ENCODE peak calls at places on chromosomes 6 and 20, in five cellular contexts. L, T, Q, A and K are unnamed samples. For H3K4me1, the result is how much of the 10 kb centered on the place peaks cover.

GRCh38 chr6:139982652-139983051 is 608.2 kb upstream of the CITED2 start:
- DNase-seq in L (no peak), T (peak), Q (no peak), A (no peak), K (peak)

GRCh38 chr6:13710552-13711383 is 867 bp downstream of the RANBP9 start:
- DNase-seq in L (peak), T (no peak), Q (no peak), A (peak), K (peak)

GRCh38 chr6:86563197-86563596 is 374.1 kb upstream of the HTR1E start:
- DNase-seq in L (no peak), T (no peak), Q (no peak), A (no peak), K (no peak)

GRCh38 chr6:68343901-68344300 is 291.2 kb upstream of the ADGRB3 start:
- DNase-seq in L (no peak), T (peak), Q (peak), A (no peak), K (peak)

GRCh38 chr6:130161627-130162404 is 60.9 kb downstream of the SAMD3 start:
- DNase-seq in L (peak), T (peak), Q (no peak), A (no peak), K (no peak)

GRCh38 chr6:7647504-7647903 is 57.5 kb downstream of the SNRNP48 start:
- DNase-seq in L (no peak), T (no peak), Q (no peak), A (no peak), K (no peak)

GRCh38 chr6:140736227-140736626 is 1361.8 kb upstream of the CITED2 start:
- DNase-seq in L (no peak), T (no peak), Q (no peak), A (no peak), K (no peak)

GRCh38 chr6:144378437-144378836 is 93.3 kb downstream of the UTRN start:
- DNase-seq in L (no peak), T (peak), Q (no peak), A (no peak), K (no peak)

GRCh38 chr6:113690255-113690956 is 166.7 kb upstream of the MARCKS start:
- DNase-seq in L (no peak), T (peak), Q (peak), A (no peak), K (no peak)

GRCh38 chr20:21184810-21185209 is 58.9 kb downstream of the KIZ start:
- DNase-seq in L (no peak), T (peak), Q (no peak), A (no peak), K (no peak)

GRCh38 chr20:45969712-45970634 is 2.0 kb downstream of the ZNF335 start:
- DNase-seq in L (no peak), T (peak), Q (peak), A (no peak), K (peak)

GRCh38 chr20:62933966-62934365 is 4.0 kb upstream of the GID8 start:
- DNase-seq in L (no peak), T (no peak), Q (no peak), A (no peak), K (no peak)

GRCh38 chr6:98716341-98716740 is 118.0 kb upstream of the POU3F2 start:
- DNase-seq in L (no peak), T (no peak), Q (no peak), A (no peak), K (peak)

GRCh38 chr20:50645253-50646068 is 45.9 kb downstream of the RIPOR3 start:
- DNase-seq in L (peak), T (peak), Q (peak), A (peak), K (peak)

GRCh38 chr6:150732765-150733539 is 132.6 kb upstream of the MTHFD1L start:
- DNase-seq in L (no peak), T (no peak), Q (no peak), A (no peak), K (no peak)

GRCh38 chr6:74805841-74806696 is 399.8 kb downstream of the COL12A1 start:
- DNase-seq in L (no peak), T (no peak), Q (no peak), A (no peak), K (no peak)

GRCh38 chr6:121965739-121966138 is 433.7 kb upstream of the HSF2 start:
- DNase-seq in L (peak), T (no peak), Q (no peak), A (no peak), K (no peak)

GRCh38 chr6:30074331-30075093 is 1.1 kb downstream of the RNF39 start:
- DNase-seq in L (no peak), T (peak), Q (no peak), A (peak), K (no peak)

GRCh38 chr6:32692019-32692418 is 25.6 kb upstream of the HLA-DQB1 start:
- DNase-seq in L (peak), T (no peak), Q (no peak), A (no peak), K (peak)

GRCh38 chr6:16305788-16306187 is 67.4 kb downstream of the GMPR start:
- DNase-seq in L (no peak), T (no peak), Q (no peak), A (no peak), K (no peak)

GRCh38 chr20:62642666-62643520 is 590 bp downstream of the SLCO4A1 start:
- DNase-seq in L (no peak), T (peak), Q (no peak), A (peak), K (peak)

GRCh38 chr20:64121586-64121985 is 14.2 kb upstream of the NPBWR2 start:
- DNase-seq in L (no peak), T (no peak), Q (no peak), A (peak), K (no peak)

GRCh38 chr6:109300874-109301273 is 81.4 kb downstream of the CD164 start:
- DNase-seq in L (no peak), T (no peak), Q (no peak), A (no peak), K (no peak)

GRCh38 chr20:49579874-49580817 is 12.2 kb upstream of the PTGIS start:
- DNase-seq in L (peak), T (peak), Q (no peak), A (no peak), K (no peak)

GRCh38 chr20:50385733-50386640 is 124.2 kb upstream of the PTPN1 start:
- DNase-seq in L (no peak), T (peak), Q (no peak), A (no peak), K (no peak)

GRCh38 chr20:5667703-5668528 is 82.3 kb upstream of the SHLD1 start:
- DNase-seq in L (no peak), T (peak), Q (no peak), A (no peak), K (no peak)

GRCh38 chr6:129659167-129659566 is 50.8 kb downstream of the ARHGAP18 start:
- DNase-seq in L (no peak), T (no peak), Q (no peak), A (no peak), K (no peak)

GRCh38 chr6:56637640-56638039 is 5.0 kb downstream of the DST start:
- DNase-seq in L (no peak), T (peak), Q (peak), A (no peak), K (peak)

GRCh38 chr6:140124498-140124897 is 750.0 kb upstream of the CITED2 start:
- DNase-seq in L (no peak), T (no peak), Q (no peak), A (no peak), K (no peak)

GRCh38 chr6:34950849-34951248 is 61.8 kb downstream of the ANKS1A start:
- DNase-seq in L (no peak), T (no peak), Q (no peak), A (no peak), K (peak)

GRCh38 chr6:34951741-34952140 is 62.7 kb downstream of the ANKS1A start:
- DNase-seq in L (no peak), T (no peak), Q (no peak), A (no peak), K (peak)

GRCh38 chr6:34955447-34955846 is 66.4 kb downstream of the ANKS1A start:
- DNase-seq in L (no peak), T (no peak), Q (no peak), A (no peak), K (no peak)

GRCh38 chr6:34957184-34957904 is 68.3 kb downstream of the ANKS1A start:
- DNase-seq in L (no peak), T (no peak), Q (no peak), A (no peak), K (no peak)

GRCh38 chr6:34953084-34954025 is 64.3 kb downstream of the ANKS1A start:
- DNase-seq in L (no peak), T (peak), Q (peak), A (no peak), K (no peak)
- H3K4me1 ChIP-seq in L (under half), T (under half), Q (under half), A (under half), K (under half)

GRCh38 chr6:42241915-42242314 is 24.3 kb upstream of the MRPS10 start:
- DNase-seq in L (no peak), T (no peak), Q (no peak), A (no peak), K (no peak)
- TF ChIP-seq CTCF in L (no peak), T (no peak), Q (no peak), A (no peak), K (no peak)

GRCh38 chr6:35651244-35651643 is 37.5 kb downstream of the FKBP5 start:
- DNase-seq in L (no peak), T (no peak), Q (no peak), A (no peak), K (no peak)
- H3K4me1 ChIP-seq in L (under half), T (under half), Q (under half), A (under half), K (under half)

DNA sequence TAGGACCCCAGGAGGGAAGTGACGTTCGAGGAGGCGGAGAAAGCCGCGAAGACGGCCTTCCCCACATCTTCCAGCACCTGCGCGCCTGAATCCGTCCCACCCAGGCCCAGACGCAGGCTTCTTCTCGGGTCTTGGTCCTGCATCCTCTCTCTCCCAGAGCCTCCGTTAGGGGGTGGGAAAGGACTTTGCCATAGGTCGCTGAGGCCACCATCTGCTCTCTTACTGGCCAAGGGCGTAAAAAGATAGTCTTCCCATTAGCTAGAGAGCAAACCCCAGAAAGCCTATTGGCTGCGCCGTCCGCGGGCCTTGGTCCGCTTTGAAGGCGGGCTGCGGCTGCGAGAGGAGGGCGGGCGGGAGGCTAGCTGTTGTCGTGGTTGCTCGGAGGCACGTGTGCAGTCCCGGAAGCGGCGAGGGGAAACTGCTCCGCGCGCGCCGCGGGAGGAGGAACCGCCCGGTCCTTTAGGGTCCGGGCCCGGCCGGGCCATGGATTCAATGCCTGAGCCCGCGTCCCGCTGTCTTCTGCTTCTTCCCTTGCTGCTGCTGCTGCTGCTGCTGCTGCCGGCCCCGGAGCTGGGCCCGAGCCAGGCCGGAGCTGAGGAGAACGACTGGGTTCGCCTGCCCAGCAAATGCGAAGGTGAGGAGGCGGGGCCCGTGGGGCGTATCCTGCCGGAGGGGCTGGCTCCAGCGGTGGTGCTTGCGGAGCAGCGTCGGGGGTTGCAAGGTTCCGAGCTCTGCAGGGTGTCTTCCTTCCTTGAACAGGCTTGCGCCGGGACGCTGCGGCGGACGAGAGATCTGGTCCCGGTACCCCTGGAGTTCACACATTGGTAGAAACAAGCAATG is at the start of gene CNPY3:
- DNase-seq in L (peak), T (peak), Q (peak), A (peak), K (peak)
- TF ChIP-seq CTCF in L (no peak), T (no peak), Q (no peak), A (no peak), K (no peak)

DNA sequence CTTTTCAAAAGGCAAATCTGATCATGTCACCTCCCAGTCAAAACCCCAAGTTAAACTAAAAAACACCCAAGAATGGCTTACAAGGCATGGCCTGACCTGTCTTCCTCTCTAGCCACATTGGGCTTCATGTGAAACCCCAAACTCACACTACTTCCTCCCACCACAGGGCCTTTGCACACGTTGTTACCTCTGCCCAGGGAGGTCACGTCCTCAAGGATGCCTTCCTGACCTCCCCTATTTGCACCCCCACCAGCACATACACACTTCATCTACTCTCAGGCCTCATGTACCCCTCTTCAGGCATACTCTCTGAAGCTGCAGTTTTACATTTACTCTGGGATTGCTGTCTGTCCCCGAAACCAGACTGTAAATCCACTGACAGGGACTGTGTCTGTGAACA is 6.1 kb downstream of the EZR start:
- DNase-seq in L (no peak), T (no peak), Q (no peak), A (no peak), K (no peak)
- H3K4me1 ChIP-seq in L (half or more), T (under half), Q (half or more), A (half or more), K (under half)

DNA sequence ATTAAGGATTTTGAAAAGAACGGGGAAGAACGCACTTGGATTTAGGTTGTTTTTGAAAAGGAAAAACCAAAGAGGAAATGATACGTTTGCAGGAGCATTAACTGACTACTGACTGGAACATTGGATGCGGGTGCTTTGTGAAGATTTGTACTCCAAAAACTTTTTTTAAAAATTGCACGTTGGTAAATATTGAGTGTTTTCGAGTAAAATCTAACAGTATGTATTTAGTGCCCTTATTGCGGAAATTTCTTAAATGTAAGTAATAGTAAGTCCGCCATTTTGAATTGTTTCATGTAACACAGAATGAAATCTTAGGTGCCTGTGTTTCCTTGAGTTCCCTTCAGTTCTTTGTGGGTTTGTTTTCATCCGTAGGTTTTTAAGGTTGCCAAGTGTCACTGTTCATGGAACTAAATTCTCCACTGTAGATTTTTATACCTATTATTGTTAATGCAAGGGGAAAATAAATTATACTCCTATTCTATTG is 15.2 kb upstream of the LIN28B start:
- DNase-seq in L (no peak), T (no peak), Q (no peak), A (no peak), K (peak)
- TF ChIP-seq CTCF in L (no peak), T (no peak), Q (no peak), A (no peak), K (no peak)